ENCODE peak calls at places on chromosomes 6 and 20, in five cellular contexts. One of them, this sample, is unnamed.

GRCh38 chr6:168359794-168360193 is 40.2 kb upstream of the DACT2 start:
- DNase-seq in heart left ventricle: no peak
- DNase-seq in IMR-90: no peak
- DNase-seq in AG09319: no peak
- DNase-seq in GM13976: no peak
- DNase-seq in this sample: no peak

GRCh38 chr20:46959081-46959692 is 64.5 kb downstream of the EYA2 start:
- DNase-seq in GM13976: no peak
- DNase-seq in heart left ventricle: no peak
- DNase-seq in AG09319: peak
- DNase-seq in IMR-90: peak
- DNase-seq in this sample: no peak

GRCh38 chr6:78867020-78867369 is 356 bp upstream of the IRAK1BP1 start:
- DNase-seq in heart left ventricle: no peak
- DNase-seq in IMR-90: no peak
- DNase-seq in GM13976: no peak
- DNase-seq in AG09319: no peak
- DNase-seq in this sample: no peak

GRCh38 chr6:113669641-113670040 is 187.5 kb upstream of the MARCKS start:
- DNase-seq in AG09319: no peak
- DNase-seq in IMR-90: no peak
- DNase-seq in heart left ventricle: no peak
- DNase-seq in GM13976: no peak
- DNase-seq in this sample: no peak

GRCh38 chr20:17966432-17967312 is 1.9 kb downstream of the SNX5 start:
- DNase-seq in AG09319: no peak
- DNase-seq in IMR-90: peak
- DNase-seq in GM13976: no peak
- DNase-seq in heart left ventricle: no peak
- DNase-seq in this sample: peak

GRCh38 chr20:41631826-41632225 is 13.6 kb upstream of the CHD6 start:
- DNase-seq in heart left ventricle: peak
- DNase-seq in IMR-90: peak
- DNase-seq in AG09319: no peak
- DNase-seq in GM13976: no peak
- DNase-seq in this sample: no peak

GRCh38 chr6:84635081-84635745 is 129.2 kb downstream of the TBX18 start:
- DNase-seq in GM13976: no peak
- DNase-seq in AG09319: no peak
- DNase-seq in IMR-90: peak
- DNase-seq in heart left ventricle: no peak
- DNase-seq in this sample: no peak

GRCh38 chr6:16482702-16483314 is 244.4 kb downstream of the GMPR start:
- DNase-seq in GM13976: no peak
- DNase-seq in heart left ventricle: no peak
- DNase-seq in IMR-90: no peak
- DNase-seq in AG09319: no peak
- DNase-seq in this sample: no peak

GRCh38 chr6:2429460-2429859 is 184.1 kb upstream of the GMDS start:
- DNase-seq in GM13976: no peak
- DNase-seq in AG09319: peak
- DNase-seq in heart left ventricle: no peak
- DNase-seq in IMR-90: peak
- DNase-seq in this sample: no peak

GRCh38 chr6:111087106-111087835 is at the start of gene SLC16A10:
- DNase-seq in IMR-90: no peak
- DNase-seq in heart left ventricle: peak
- DNase-seq in GM13976: peak
- DNase-seq in AG09319: no peak
- DNase-seq in this sample: peak

GRCh38 chr20:5002077-5002413 is 735 bp upstream of the SLC23A2 start:
- DNase-seq in IMR-90: no peak
- DNase-seq in AG09319: no peak
- DNase-seq in heart left ventricle: no peak
- DNase-seq in GM13976: no peak
- DNase-seq in this sample: peak

GRCh38 chr6:110474500-110474899 is 1.9 kb downstream of the SLC22A16 start:
- DNase-seq in GM13976: no peak
- DNase-seq in heart left ventricle: no peak
- DNase-seq in AG09319: no peak
- DNase-seq in IMR-90: no peak
- DNase-seq in this sample: no peak

GRCh38 chr6:46175976-46176375 is 5.2 kb upstream of the ENPP5 start:
- DNase-seq in GM13976: no peak
- DNase-seq in IMR-90: no peak
- DNase-seq in heart left ventricle: no peak
- DNase-seq in AG09319: no peak
- DNase-seq in this sample: peak

GRCh38 chr20:37943033-37943432 is 40.1 kb downstream of the VSTM2L start:
- DNase-seq in AG09319: no peak
- DNase-seq in GM13976: no peak
- DNase-seq in heart left ventricle: peak
- DNase-seq in IMR-90: no peak
- DNase-seq in this sample: no peak

GRCh38 chr20:38776363-38776762 is 28.1 kb downstream of the ACTR5 start:
- DNase-seq in heart left ventricle: no peak
- DNase-seq in AG09319: no peak
- DNase-seq in IMR-90: no peak
- DNase-seq in GM13976: no peak
- DNase-seq in this sample: no peak

GRCh38 chr20:37544386-37544785 is 16.7 kb upstream of the BLCAP start:
- DNase-seq in AG09319: no peak
- DNase-seq in heart left ventricle: no peak
- DNase-seq in GM13976: no peak
- DNase-seq in IMR-90: no peak
- DNase-seq in this sample: no peak

GRCh38 chr6:150142304-150142656 is 564 bp upstream of the PPP1R14C start:
- DNase-seq in GM13976: no peak
- DNase-seq in IMR-90: no peak
- DNase-seq in AG09319: no peak
- DNase-seq in heart left ventricle: no peak
- DNase-seq in this sample: no peak

GRCh38 chr6:150142657-150143501 is at the start of gene PPP1R14C:
- DNase-seq in IMR-90: no peak
- DNase-seq in heart left ventricle: peak
- DNase-seq in AG09319: no peak
- DNase-seq in GM13976: peak
- DNase-seq in this sample: peak

GRCh38 chr6:150144294-150144868 is 1.5 kb downstream of the PPP1R14C start:
- DNase-seq in AG09319: no peak
- DNase-seq in IMR-90: no peak
- DNase-seq in GM13976: no peak
- DNase-seq in heart left ventricle: no peak
- DNase-seq in this sample: no peak

GRCh38 chr6:150145427-150145826 is 2.6 kb downstream of the PPP1R14C start:
- DNase-seq in IMR-90: no peak
- DNase-seq in AG09319: no peak
- DNase-seq in heart left ventricle: no peak
- DNase-seq in GM13976: no peak
- DNase-seq in this sample: no peak

DNA sequence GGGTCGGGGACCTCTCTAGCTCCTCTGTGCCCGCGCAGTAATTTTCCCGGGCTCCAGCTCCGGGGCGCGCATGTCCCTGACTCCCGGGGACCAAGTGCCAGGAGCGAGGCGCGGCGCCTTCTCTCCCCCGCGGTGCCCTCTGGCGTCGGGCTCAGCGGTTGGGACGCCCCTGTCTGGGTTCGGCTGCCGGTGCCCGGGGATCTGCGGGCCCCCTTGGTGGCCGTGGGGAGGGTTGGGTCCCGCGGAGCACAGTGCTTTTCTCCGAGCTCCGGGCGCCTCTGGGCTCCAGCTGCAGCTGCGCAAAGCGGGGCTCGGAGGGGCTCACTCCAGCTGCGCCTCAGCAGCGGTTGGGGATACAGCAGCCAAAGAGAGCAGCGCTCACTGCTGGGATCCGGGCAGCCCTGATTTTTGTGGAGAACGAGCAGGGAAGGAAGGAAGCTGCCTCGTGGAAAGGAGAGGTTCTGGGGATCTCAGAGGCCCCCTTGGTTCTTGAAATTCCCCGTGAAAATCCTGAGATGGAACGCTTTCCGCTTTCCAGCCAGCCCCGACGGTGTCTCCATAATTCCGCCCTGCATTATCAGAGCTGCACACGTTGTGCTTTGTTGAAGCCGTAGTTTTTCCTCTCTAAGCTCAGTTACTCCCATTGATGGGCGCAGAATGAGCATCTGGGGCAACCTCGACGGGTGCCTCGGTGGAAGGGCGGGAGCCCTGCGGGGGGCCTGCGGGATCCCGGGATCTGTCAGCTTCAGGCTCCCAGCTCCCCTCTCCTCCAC is 863 bp downstream of the PPP1R14C start:
- DNase-seq in heart left ventricle: peak
- DNase-seq in AG09319: no peak
- DNase-seq in GM13976: peak
- DNase-seq in IMR-90: no peak
- DNase-seq in this sample: no peak
- TF ChIP-seq CTCF in heart left ventricle: no peak
- TF ChIP-seq CTCF in AG09319: no peak
- TF ChIP-seq CTCF in GM13976: no peak
- TF ChIP-seq CTCF in IMR-90: no peak
- TF ChIP-seq CTCF in this sample: no peak

GRCh38 chr6:52553719-52554118 is 23.1 kb downstream of the TRAM2 start:
- DNase-seq in GM13976: no peak
- DNase-seq in AG09319: no peak
- DNase-seq in IMR-90: no peak
- DNase-seq in heart left ventricle: no peak
- DNase-seq in this sample: no peak

GRCh38 chr6:52550014-52550575 is 26.8 kb downstream of the TRAM2 start:
- DNase-seq in AG09319: no peak
- DNase-seq in heart left ventricle: no peak
- DNase-seq in IMR-90: no peak
- DNase-seq in GM13976: no peak
- DNase-seq in this sample: no peak

GRCh38 chr6:52552278-52552643 is 24.6 kb downstream of the TRAM2 start:
- DNase-seq in IMR-90: no peak
- DNase-seq in GM13976: peak
- DNase-seq in heart left ventricle: no peak
- DNase-seq in AG09319: no peak
- DNase-seq in this sample: peak

GRCh38 chr6:52553158-52553557 is 23.7 kb downstream of the TRAM2 start:
- DNase-seq in heart left ventricle: no peak
- DNase-seq in GM13976: no peak
- DNase-seq in IMR-90: no peak
- DNase-seq in AG09319: no peak
- DNase-seq in this sample: no peak

DNA sequence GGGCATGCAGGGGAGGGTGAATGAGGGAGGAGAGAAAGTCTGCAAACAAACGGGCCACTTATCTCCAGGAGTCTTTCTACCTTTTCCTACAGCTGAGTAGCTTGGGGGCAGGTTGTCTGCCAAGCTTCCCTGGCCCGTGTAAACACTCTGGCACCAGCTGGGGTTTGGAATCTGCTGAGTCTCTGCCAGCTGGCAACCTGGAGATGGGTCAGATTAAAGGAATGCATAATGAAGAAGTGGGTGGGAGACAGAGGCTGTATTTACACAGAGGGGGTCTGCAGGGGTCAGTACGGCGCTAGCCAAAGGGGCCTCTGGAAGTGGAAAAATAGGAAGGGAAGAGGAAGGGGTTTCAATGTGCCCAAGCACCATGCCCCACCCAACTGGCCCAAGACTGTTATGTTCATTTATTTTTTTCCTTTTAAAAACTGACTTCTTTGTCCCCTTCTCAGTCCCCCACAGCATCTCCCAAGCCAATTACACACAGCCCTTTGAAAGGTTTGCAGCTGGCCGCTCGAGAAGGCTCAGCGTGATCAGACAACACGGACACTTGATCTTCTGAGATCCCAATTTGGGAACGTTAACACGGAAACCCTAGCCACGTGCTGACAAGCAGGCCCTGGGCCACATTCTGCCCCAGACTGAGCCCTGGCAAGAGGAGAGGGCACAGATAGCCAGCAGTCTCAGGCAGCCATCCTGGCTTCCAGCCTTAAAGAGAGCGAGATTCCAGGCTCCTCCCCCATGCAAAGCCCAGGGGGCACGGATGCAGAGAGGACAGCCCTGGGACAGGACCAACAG is 25.2 kb downstream of the TRAM2 start:
- DNase-seq in AG09319: no peak
- DNase-seq in IMR-90: peak
- DNase-seq in heart left ventricle: peak
- DNase-seq in GM13976: no peak
- DNase-seq in this sample: no peak
- TF ChIP-seq CTCF in AG09319: no peak
- TF ChIP-seq CTCF in IMR-90: no peak
- TF ChIP-seq CTCF in heart left ventricle: no peak
- TF ChIP-seq CTCF in GM13976: no peak
- TF ChIP-seq CTCF in this sample: no peak

GRCh38 chr20:61875996-61876395 is 189.7 kb downstream of the TAF4 start:
- DNase-seq in IMR-90: no peak
- DNase-seq in heart left ventricle: peak
- DNase-seq in GM13976: no peak
- DNase-seq in AG09319: no peak
- DNase-seq in this sample: no peak

GRCh38 chr20:61875221-61875885 is 190.3 kb downstream of the TAF4 start:
- DNase-seq in GM13976: no peak
- DNase-seq in IMR-90: no peak
- DNase-seq in heart left ventricle: peak
- DNase-seq in AG09319: no peak
- DNase-seq in this sample: no peak

GRCh38 chr20:61872371-61872900 is 193.2 kb downstream of the TAF4 start:
- DNase-seq in heart left ventricle: peak
- DNase-seq in AG09319: no peak
- DNase-seq in IMR-90: no peak
- DNase-seq in GM13976: no peak
- DNase-seq in this sample: no peak

GRCh38 chr20:61873651-61874420 is 191.8 kb downstream of the TAF4 start:
- DNase-seq in IMR-90: no peak
- DNase-seq in AG09319: no peak
- DNase-seq in heart left ventricle: peak
- DNase-seq in GM13976: no peak
- DNase-seq in this sample: no peak

GRCh38 chr20:61874421-61875068 is 191.1 kb downstream of the TAF4 start:
- DNase-seq in GM13976: no peak
- DNase-seq in IMR-90: peak
- DNase-seq in AG09319: no peak
- DNase-seq in heart left ventricle: peak
- DNase-seq in this sample: no peak
- TF ChIP-seq CTCF in GM13976: no peak
- TF ChIP-seq CTCF in IMR-90: peak
- TF ChIP-seq CTCF in AG09319: peak
- TF ChIP-seq CTCF in heart left ventricle: peak
- TF ChIP-seq CTCF in this sample: no peak

GRCh38 chr6:12509060-12509459 is 207.5 kb upstream of the PHACTR1 start:
- DNase-seq in GM13976: no peak
- DNase-seq in heart left ventricle: no peak
- DNase-seq in IMR-90: no peak
- DNase-seq in AG09319: no peak
- DNase-seq in this sample: no peak

GRCh38 chr6:12507641-12508040 is 208.9 kb upstream of the PHACTR1 start:
- DNase-seq in AG09319: no peak
- DNase-seq in IMR-90: no peak
- DNase-seq in heart left ventricle: no peak
- DNase-seq in GM13976: no peak
- DNase-seq in this sample: no peak

GRCh38 chr6:12506211-12506610 is 210.4 kb upstream of the PHACTR1 start:
- DNase-seq in AG09319: no peak
- DNase-seq in IMR-90: no peak
- DNase-seq in heart left ventricle: no peak
- DNase-seq in GM13976: no peak
- DNase-seq in this sample: no peak

GRCh38 chr6:12508553-12508952 is 208.0 kb upstream of the PHACTR1 start:
- DNase-seq in IMR-90: no peak
- DNase-seq in AG09319: no peak
- DNase-seq in heart left ventricle: no peak
- DNase-seq in GM13976: no peak
- DNase-seq in this sample: no peak

GRCh38 chr6:12504325-12504966 is 212.1 kb upstream of the PHACTR1 start:
- DNase-seq in AG09319: no peak
- DNase-seq in IMR-90: peak
- DNase-seq in heart left ventricle: no peak
- DNase-seq in GM13976: peak
- DNase-seq in this sample: peak
- TF ChIP-seq CTCF in AG09319: peak
- TF ChIP-seq CTCF in IMR-90: peak
- TF ChIP-seq CTCF in heart left ventricle: peak
- TF ChIP-seq CTCF in GM13976: peak
- TF ChIP-seq CTCF in this sample: peak

This sample was measured in GM13977.